ENCODE peak calls at places on chromosomes 16 and 17, in nine cellular contexts. One of them, this sample, is unnamed. For H3K4me1, the result is how much of the 10 kb centered on the place peaks cover.

GRCh38 chr16:101586-101985 is 23.6 kb downstream of the MPG start:
- DNase-seq in uterus: no peak
- DNase-seq in stomach: no peak
- DNase-seq in sigmoid colon: no peak
- DNase-seq in esophagus muscularis mucosa: no peak
- DNase-seq in A549: no peak
- DNase-seq in cardiac muscle cell: no peak
- DNase-seq in prostate gland: no peak
- DNase-seq in CD8-positive, alpha-beta T cell: no peak
- DNase-seq in this sample: no peak

GRCh38 chr16:49672753-49673152 is 183.2 kb downstream of the ZNF423 start:
- DNase-seq in uterus: no peak
- DNase-seq in stomach: no peak
- DNase-seq in sigmoid colon: no peak
- DNase-seq in esophagus muscularis mucosa: no peak
- DNase-seq in A549: no peak
- DNase-seq in cardiac muscle cell: no peak
- DNase-seq in prostate gland: no peak
- DNase-seq in CD8-positive, alpha-beta T cell: no peak
- DNase-seq in this sample: no peak

GRCh38 chr17:43151880-43152456 is 19.0 kb upstream of the NBR1 start:
- DNase-seq in uterus: no peak
- DNase-seq in stomach: no peak
- DNase-seq in sigmoid colon: no peak
- DNase-seq in esophagus muscularis mucosa: no peak
- DNase-seq in A549: no peak
- DNase-seq in cardiac muscle cell: no peak
- DNase-seq in prostate gland: no peak
- DNase-seq in CD8-positive, alpha-beta T cell: no peak
- DNase-seq in this sample: no peak

GRCh38 chr17:43359469-43360105 is 39.2 kb upstream of the ARL4D start:
- DNase-seq in uterus: no peak
- DNase-seq in stomach: no peak
- DNase-seq in sigmoid colon: no peak
- DNase-seq in esophagus muscularis mucosa: no peak
- DNase-seq in A549: no peak
- DNase-seq in cardiac muscle cell: no peak
- DNase-seq in prostate gland: no peak
- DNase-seq in CD8-positive, alpha-beta T cell: no peak
- DNase-seq in this sample: peak

GRCh38 chr16:70490261-70490660 is 33.1 kb downstream of the COG4 start:
- DNase-seq in uterus: no peak
- DNase-seq in stomach: no peak
- DNase-seq in sigmoid colon: no peak
- DNase-seq in esophagus muscularis mucosa: no peak
- DNase-seq in A549: no peak
- DNase-seq in cardiac muscle cell: no peak
- DNase-seq in prostate gland: no peak
- DNase-seq in CD8-positive, alpha-beta T cell: no peak
- DNase-seq in this sample: no peak

GRCh38 chr16:79217375-79218011 is 383.0 kb downstream of the MAF start:
- DNase-seq in uterus: no peak
- DNase-seq in stomach: no peak
- DNase-seq in sigmoid colon: no peak
- DNase-seq in esophagus muscularis mucosa: no peak
- DNase-seq in A549: no peak
- DNase-seq in cardiac muscle cell: no peak
- DNase-seq in prostate gland: no peak
- DNase-seq in CD8-positive, alpha-beta T cell: no peak
- DNase-seq in this sample: peak

GRCh38 chr16:15811778-15812750 is 44.8 kb downstream of the MYH11 start:
- DNase-seq in uterus: no peak
- DNase-seq in stomach: peak
- DNase-seq in sigmoid colon: peak
- DNase-seq in esophagus muscularis mucosa: no peak
- DNase-seq in A549: peak
- DNase-seq in cardiac muscle cell: peak
- DNase-seq in prostate gland: peak
- DNase-seq in CD8-positive, alpha-beta T cell: no peak
- DNase-seq in this sample: no peak

GRCh38 chr17:15261818-15262290 is 3.3 kb downstream of the PMP22 start:
- DNase-seq in uterus: no peak
- DNase-seq in stomach: no peak
- DNase-seq in sigmoid colon: no peak
- DNase-seq in esophagus muscularis mucosa: no peak
- DNase-seq in A549: peak
- DNase-seq in cardiac muscle cell: peak
- DNase-seq in prostate gland: no peak
- DNase-seq in CD8-positive, alpha-beta T cell: no peak
- DNase-seq in this sample: peak

GRCh38 chr17:63838586-63839184 is 3.8 kb downstream of the SMARCD2 start:
- DNase-seq in uterus: peak
- DNase-seq in stomach: peak
- DNase-seq in sigmoid colon: peak
- DNase-seq in esophagus muscularis mucosa: peak
- DNase-seq in A549: no peak
- DNase-seq in cardiac muscle cell: peak
- DNase-seq in prostate gland: peak
- DNase-seq in CD8-positive, alpha-beta T cell: no peak
- DNase-seq in this sample: peak

GRCh38 chr17:58415371-58416055 is 1.8 kb downstream of the RNF43 start:
- DNase-seq in uterus: no peak
- DNase-seq in stomach: peak
- DNase-seq in sigmoid colon: no peak
- DNase-seq in esophagus muscularis mucosa: no peak
- DNase-seq in A549: no peak
- DNase-seq in cardiac muscle cell: no peak
- DNase-seq in prostate gland: peak
- DNase-seq in CD8-positive, alpha-beta T cell: no peak
- DNase-seq in this sample: peak

DNA sequence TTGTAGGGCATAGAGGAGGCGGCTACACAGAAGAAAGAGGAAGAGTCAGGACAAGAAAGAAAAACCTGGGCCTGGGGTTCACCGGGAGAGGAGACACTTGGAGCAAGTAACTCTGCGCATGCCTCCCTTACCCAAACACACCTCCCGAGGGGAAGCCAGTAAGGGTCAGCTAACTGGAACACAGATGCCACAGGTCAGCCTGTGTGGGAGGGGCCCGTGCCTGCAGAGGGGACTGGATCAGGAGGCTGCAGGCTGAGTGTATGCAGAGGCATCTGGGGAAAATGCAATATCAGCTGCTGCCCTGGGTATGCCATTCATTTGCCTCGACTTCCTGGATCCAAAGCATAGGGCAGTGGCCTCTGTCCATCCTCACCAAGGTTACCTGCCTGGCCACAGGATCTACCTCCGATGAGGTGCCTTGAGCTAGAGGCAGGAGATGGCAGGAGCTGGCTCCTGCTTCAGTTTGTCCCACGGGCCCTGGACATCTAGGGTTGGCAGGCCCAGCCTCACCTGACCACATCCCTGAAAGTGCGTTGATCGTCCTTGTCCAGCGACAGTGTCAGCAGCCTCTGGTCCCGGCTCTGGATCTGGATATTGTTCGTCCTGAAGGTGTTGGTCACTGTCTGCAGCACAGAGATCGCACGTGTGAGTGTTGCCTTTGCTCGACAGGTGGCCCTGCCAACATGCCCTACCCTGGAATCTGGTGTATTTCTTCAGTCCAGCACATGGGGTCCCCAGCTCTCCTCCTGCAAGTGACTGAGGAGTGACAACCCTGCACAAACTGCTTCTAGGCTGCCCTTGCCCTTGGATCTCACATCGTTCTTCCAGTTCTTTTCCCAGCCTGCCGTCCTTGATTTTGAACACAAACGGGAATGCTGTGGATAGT is 4.6 kb upstream of the MFSD6L start:
- DNase-seq in uterus: no peak
- DNase-seq in stomach: no peak
- DNase-seq in sigmoid colon: no peak
- DNase-seq in esophagus muscularis mucosa: peak
- DNase-seq in A549: peak
- DNase-seq in cardiac muscle cell: no peak
- DNase-seq in prostate gland: no peak
- DNase-seq in CD8-positive, alpha-beta T cell: no peak
- DNase-seq in this sample: no peak
- H3K27ac ChIP-seq in uterus: no peak
- H3K27ac ChIP-seq in stomach: no peak
- H3K27ac ChIP-seq in sigmoid colon: no peak
- H3K27ac ChIP-seq in esophagus muscularis mucosa: no peak
- H3K27ac ChIP-seq in A549: no peak
- H3K27ac ChIP-seq in cardiac muscle cell: no peak
- H3K27ac ChIP-seq in prostate gland: no peak
- H3K27ac ChIP-seq in CD8-positive, alpha-beta T cell: no peak
- H3K27ac ChIP-seq in this sample: no peak

DNA sequence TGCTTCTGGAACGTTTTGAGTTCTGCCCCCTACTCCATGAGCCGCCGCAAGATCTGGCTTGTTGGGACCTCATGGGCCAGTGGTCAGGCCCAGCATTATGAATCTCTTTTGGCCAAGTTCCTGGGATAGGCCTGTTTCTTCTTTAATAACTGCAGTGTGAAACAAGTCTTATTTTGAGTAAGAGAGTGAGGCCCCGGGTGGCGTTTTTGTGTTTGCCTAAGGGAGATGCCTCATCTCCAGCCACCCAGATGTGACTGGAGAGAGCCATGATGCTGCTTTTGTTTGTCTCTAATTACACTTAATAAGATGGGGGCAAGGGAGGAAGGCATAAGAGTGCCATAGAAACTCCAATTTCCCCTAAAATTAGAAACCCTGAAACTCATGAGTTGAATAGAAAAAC is 39.8 kb downstream of the KSR1 start:
- DNase-seq in uterus: no peak
- DNase-seq in stomach: no peak
- DNase-seq in sigmoid colon: no peak
- DNase-seq in esophagus muscularis mucosa: no peak
- DNase-seq in A549: no peak
- DNase-seq in cardiac muscle cell: no peak
- DNase-seq in prostate gland: no peak
- DNase-seq in CD8-positive, alpha-beta T cell: no peak
- DNase-seq in this sample: no peak
- H3K4me1 ChIP-seq in uterus: under half
- H3K4me1 ChIP-seq in stomach: under half
- H3K4me1 ChIP-seq in sigmoid colon: under half
- H3K4me1 ChIP-seq in esophagus muscularis mucosa: under half
- H3K4me1 ChIP-seq in A549: half or more
- H3K4me1 ChIP-seq in cardiac muscle cell: under half
- H3K4me1 ChIP-seq in prostate gland: under half
- H3K4me1 ChIP-seq in CD8-positive, alpha-beta T cell: under half
- H3K4me1 ChIP-seq in this sample: under half

GRCh38 chr17:70608957-70609356 is 439.6 kb downstream of the KCNJ2 start:
- DNase-seq in uterus: no peak
- DNase-seq in stomach: no peak
- DNase-seq in sigmoid colon: no peak
- DNase-seq in esophagus muscularis mucosa: no peak
- DNase-seq in A549: no peak
- DNase-seq in cardiac muscle cell: no peak
- DNase-seq in prostate gland: no peak
- DNase-seq in CD8-positive, alpha-beta T cell: no peak
- DNase-seq in this sample: no peak

GRCh38 chr17:70613681-70614080 is 444.3 kb downstream of the KCNJ2 start:
- DNase-seq in uterus: no peak
- DNase-seq in stomach: no peak
- DNase-seq in sigmoid colon: no peak
- DNase-seq in esophagus muscularis mucosa: no peak
- DNase-seq in A549: no peak
- DNase-seq in cardiac muscle cell: no peak
- DNase-seq in prostate gland: no peak
- DNase-seq in CD8-positive, alpha-beta T cell: no peak
- DNase-seq in this sample: no peak

GRCh38 chr17:70608193-70608592 is 438.9 kb downstream of the KCNJ2 start:
- DNase-seq in uterus: no peak
- DNase-seq in stomach: no peak
- DNase-seq in sigmoid colon: no peak
- DNase-seq in esophagus muscularis mucosa: no peak
- DNase-seq in A549: peak
- DNase-seq in cardiac muscle cell: no peak
- DNase-seq in prostate gland: no peak
- DNase-seq in CD8-positive, alpha-beta T cell: no peak
- DNase-seq in this sample: no peak

GRCh38 chr17:70609566-70609965 is 440.2 kb downstream of the KCNJ2 start:
- DNase-seq in uterus: no peak
- DNase-seq in stomach: no peak
- DNase-seq in sigmoid colon: no peak
- DNase-seq in esophagus muscularis mucosa: no peak
- DNase-seq in A549: no peak
- DNase-seq in cardiac muscle cell: no peak
- DNase-seq in prostate gland: no peak
- DNase-seq in CD8-positive, alpha-beta T cell: no peak
- DNase-seq in this sample: no peak

GRCh38 chr17:70610161-70610560 is 440.8 kb downstream of the KCNJ2 start:
- DNase-seq in uterus: no peak
- DNase-seq in stomach: no peak
- DNase-seq in sigmoid colon: no peak
- DNase-seq in esophagus muscularis mucosa: no peak
- DNase-seq in A549: no peak
- DNase-seq in cardiac muscle cell: no peak
- DNase-seq in prostate gland: no peak
- DNase-seq in CD8-positive, alpha-beta T cell: no peak
- DNase-seq in this sample: no peak
- TF ChIP-seq CTCF in uterus: no peak
- TF ChIP-seq CTCF in stomach: no peak
- TF ChIP-seq CTCF in sigmoid colon: no peak
- TF ChIP-seq CTCF in esophagus muscularis mucosa: no peak
- TF ChIP-seq CTCF in A549: no peak
- TF ChIP-seq CTCF in cardiac muscle cell: no peak
- TF ChIP-seq CTCF in prostate gland: no peak
- TF ChIP-seq CTCF in CD8-positive, alpha-beta T cell: no peak
- TF ChIP-seq CTCF in this sample: no peak

GRCh38 chr17:42051645-42052044 is 1.2 kb upstream of the C17orf113 start:
- DNase-seq in uterus: no peak
- DNase-seq in stomach: no peak
- DNase-seq in sigmoid colon: no peak
- DNase-seq in esophagus muscularis mucosa: no peak
- DNase-seq in A549: no peak
- DNase-seq in cardiac muscle cell: no peak
- DNase-seq in prostate gland: no peak
- DNase-seq in CD8-positive, alpha-beta T cell: no peak
- DNase-seq in this sample: no peak

GRCh38 chr17:42047343-42047742 is 3.1 kb downstream of the C17orf113 start:
- DNase-seq in uterus: no peak
- DNase-seq in stomach: no peak
- DNase-seq in sigmoid colon: no peak
- DNase-seq in esophagus muscularis mucosa: no peak
- DNase-seq in A549: no peak
- DNase-seq in cardiac muscle cell: no peak
- DNase-seq in prostate gland: no peak
- DNase-seq in CD8-positive, alpha-beta T cell: no peak
- DNase-seq in this sample: no peak

GRCh38 chr17:42050360-42051012 is at the start of gene C17orf113:
- DNase-seq in uterus: peak
- DNase-seq in stomach: peak
- DNase-seq in sigmoid colon: peak
- DNase-seq in esophagus muscularis mucosa: no peak
- DNase-seq in A549: peak
- DNase-seq in cardiac muscle cell: peak
- DNase-seq in prostate gland: peak
- DNase-seq in CD8-positive, alpha-beta T cell: peak
- DNase-seq in this sample: peak

GRCh38 chr17:42051013-42051400 is 606 bp upstream of the C17orf113 start:
- DNase-seq in uterus: no peak
- DNase-seq in stomach: no peak
- DNase-seq in sigmoid colon: no peak
- DNase-seq in esophagus muscularis mucosa: no peak
- DNase-seq in A549: no peak
- DNase-seq in cardiac muscle cell: no peak
- DNase-seq in prostate gland: no peak
- DNase-seq in CD8-positive, alpha-beta T cell: no peak
- DNase-seq in this sample: no peak

GRCh38 chr17:42049834-42050359 is 504 bp downstream of the C17orf113 start:
- DNase-seq in uterus: no peak
- DNase-seq in stomach: no peak
- DNase-seq in sigmoid colon: no peak
- DNase-seq in esophagus muscularis mucosa: no peak
- DNase-seq in A549: no peak
- DNase-seq in cardiac muscle cell: no peak
- DNase-seq in prostate gland: no peak
- DNase-seq in CD8-positive, alpha-beta T cell: no peak
- DNase-seq in this sample: no peak
- H3K27ac ChIP-seq in uterus: no peak
- H3K27ac ChIP-seq in stomach: peak
- H3K27ac ChIP-seq in sigmoid colon: no peak
- H3K27ac ChIP-seq in esophagus muscularis mucosa: peak
- H3K27ac ChIP-seq in A549: peak
- H3K27ac ChIP-seq in cardiac muscle cell: no peak
- H3K27ac ChIP-seq in prostate gland: peak
- H3K27ac ChIP-seq in CD8-positive, alpha-beta T cell: no peak
- H3K27ac ChIP-seq in this sample: no peak

This sample was measured in adrenal gland.